ENCODE peak calls at places on chromosomes 13 and 19, in four cellular contexts. S is left ventricle myocardium inferior, N is neuronal stem cell, I is thoracic aorta. E is an unnamed sample.

GRCh38 chr13:86446311-86446710 is 647.1 kb upstream of the SLITRK6 start:
- DNase-seq in S (no peak), N (no peak), I (no peak), E (no peak)

GRCh38 chr19:47663911-47664771 is 49.1 kb upstream of the EHD2 start:
- DNase-seq in S (peak; percentile 66), N (no peak), I (peak; percentile 68), E (peak; percentile 82)

GRCh38 chr13:95579303-95579702 is 26.8 kb downstream of the CLDN10 start:
- DNase-seq in S (no peak), N (no peak), I (no peak), E (no peak)

GRCh38 chr19:40585241-40585640 is 8.6 kb downstream of the SHKBP1 start:
- DNase-seq in S (no peak), N (no peak), I (no peak), E (no peak)

GRCh38 chr13:77362166-77362565 is 35.3 kb upstream of the MYCBP2 start:
- DNase-seq in S (no peak), N (no peak), I (no peak), E (no peak)

GRCh38 chr13:31968473-31968872 is 63.1 kb upstream of the FRY start:
- DNase-seq in S (no peak), N (no peak), I (no peak), E (peak; percentile 57)

GRCh38 chr13:44573790-44574465 is 2.2 kb downstream of the TSC22D1 start:
- DNase-seq in S (no peak), N (no peak), I (no peak), E (peak; percentile 46)

GRCh38 chr13:42539670-42540069 is 34.3 kb upstream of the TNFSF11 start:
- DNase-seq in S (no peak), N (no peak), I (no peak), E (no peak)

GRCh38 chr19:46579286-46579944 is 21.7 kb upstream of the CALM3 start:
- DNase-seq in S (no peak), N (peak; percentile 14), I (no peak), E (no peak)

GRCh38 chr13:30668305-30668704 is 50.6 kb downstream of the USPL1 start:
- DNase-seq in S (no peak), N (no peak), I (no peak), E (no peak)

GRCh38 chr13:30664689-30665088 is 47.0 kb downstream of the USPL1 start:
- DNase-seq in S (no peak), N (no peak), I (no peak), E (no peak)

GRCh38 chr13:30665638-30666037 is 47.9 kb downstream of the USPL1 start:
- DNase-seq in S (no peak), N (no peak), I (no peak), E (peak; percentile 83)

GRCh38 chr13:30666113-30666512 is 48.4 kb downstream of the USPL1 start:
- DNase-seq in S (no peak), N (no peak), I (no peak), E (no peak)

GRCh38 chr13:30667014-30667413 is 49.3 kb downstream of the USPL1 start:
- DNase-seq in S (no peak), N (no peak), I (no peak), E (no peak)
- H3K4me1 ChIP-seq in S (no peaks in the 10 kb centered on the region), N (peaks cover 3% of the 10 kb centered on the region), I (no peaks in the 10 kb centered on the region), E (peaks cover 2% of the 10 kb centered on the region)

GRCh38 chr13:28099396-28100148 is 804 bp downstream of the FLT3 start:
- DNase-seq in S (no peak), N (peak; percentile 9), I (no peak), E (no peak)
- H3K27me3 ChIP-seq in S (peaks cover 100% of the 10 kb centered on the region), N (peaks cover 13% of the 10 kb centered on the region), I (peaks cover 18% of the 10 kb centered on the region), E (peaks cover 17% of the 10 kb centered on the region)

DNA sequence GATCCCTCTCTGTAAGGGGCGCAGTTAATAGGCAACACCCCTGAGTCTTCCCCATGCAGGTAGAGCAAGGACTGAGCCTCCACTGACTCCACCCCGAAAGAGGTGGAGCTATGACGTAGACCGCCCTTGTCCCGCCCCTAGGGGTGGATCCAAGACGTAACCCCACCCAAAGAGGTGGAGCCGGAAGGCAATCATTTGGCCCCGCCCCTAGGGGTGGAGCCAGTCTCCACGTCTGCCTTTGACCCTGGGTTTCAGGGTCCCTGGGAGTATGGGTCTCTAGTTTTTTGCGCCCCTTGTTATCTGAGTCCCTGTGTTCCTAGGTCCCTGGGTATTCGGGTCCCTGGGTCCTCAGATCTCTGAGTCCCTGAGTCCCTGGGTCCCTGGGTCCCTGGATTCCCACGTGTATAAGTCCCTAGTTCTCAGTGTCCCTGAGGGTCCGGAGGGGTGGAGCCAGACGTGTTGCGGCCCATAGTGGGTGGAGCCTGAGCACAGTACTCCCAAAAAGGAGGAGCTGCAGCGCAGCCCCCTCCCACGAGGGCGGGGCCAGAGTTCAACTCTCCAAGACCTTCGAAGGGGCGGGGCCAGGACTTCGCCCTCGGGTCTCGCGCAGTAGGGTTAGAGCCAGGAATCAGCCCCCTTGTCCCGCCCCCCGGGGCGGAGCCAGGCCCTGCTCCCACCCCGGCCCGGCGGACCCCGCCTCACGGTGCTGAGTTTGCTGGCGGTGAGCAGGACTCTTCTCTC is 5.3 kb downstream of the DENND1C start:
- DNase-seq in S (peak; percentile 33), N (peak; percentile 98), I (no peak), E (peak; percentile 96)
- H3K4me3 ChIP-seq in S (peak overlapping the region; percentile 48), N (peak overlapping the region; percentile 73), I (peak overlapping the region; percentile 12), E (no peak overlapping the region)

GRCh38 chr13:106521101-106521799 is 14.2 kb downstream of the EFNB2 start:
- DNase-seq in S (no peak), N (no peak), I (no peak), E (no peak)
- H3K4me1 ChIP-seq in S (peaks cover 38% of the 10 kb centered on the region), N (peaks cover 20% of the 10 kb centered on the region), I (no peaks in the 10 kb centered on the region), E (no peaks in the 10 kb centered on the region)

E was measured in small intestine.